ENCODE peak calls at places on chromosomes 2 and 18, in ten cellular contexts. One of them, this sample, is unnamed.

GRCh38 chr2:58866527-58866926 is 625.4 kb upstream of the FANCL start:
- DNase-seq in activated T-cell treated with anti-CD3 and anti-CD28 coated beads for 1 hour: no peak
- DNase-seq in central memory CD4-positive, alpha-beta T cell: no peak
- DNase-seq in GM13977: no peak
- DNase-seq in A172: no peak
- DNase-seq in astrocyte of the spinal cord: no peak
- DNase-seq in activated gamma-delta T cell treated with Interleukin-2 at 50 U/mL for 16 hours: no peak
- DNase-seq in lower lobe of right lung: no peak
- DNase-seq in prostate gland: no peak
- DNase-seq in NCI-H1417: no peak
- DNase-seq in this sample: no peak

GRCh38 chr2:60710707-60711106 is 45.4 kb upstream of the PAPOLG start:
- DNase-seq in central memory CD4-positive, alpha-beta T cell: no peak
- DNase-seq in GM13977: no peak
- DNase-seq in astrocyte of the spinal cord: no peak
- DNase-seq in A172: no peak
- DNase-seq in activated T-cell treated with anti-CD3 and anti-CD28 coated beads for 1 hour: no peak
- DNase-seq in lower lobe of right lung: no peak
- DNase-seq in activated gamma-delta T cell treated with Interleukin-2 at 50 U/mL for 16 hours: no peak
- DNase-seq in prostate gland: no peak
- DNase-seq in NCI-H1417: no peak
- DNase-seq in this sample: peak; percentile 32

GRCh38 chr18:78102135-78102534 is 852.5 kb downstream of the GALR1 start:
- DNase-seq in astrocyte of the spinal cord: no peak
- DNase-seq in A172: no peak
- DNase-seq in activated T-cell treated with anti-CD3 and anti-CD28 coated beads for 1 hour: no peak
- DNase-seq in activated gamma-delta T cell treated with Interleukin-2 at 50 U/mL for 16 hours: no peak
- DNase-seq in NCI-H1417: no peak
- DNase-seq in prostate gland: no peak
- DNase-seq in lower lobe of right lung: no peak
- DNase-seq in GM13977: no peak
- DNase-seq in central memory CD4-positive, alpha-beta T cell: no peak
- DNase-seq in this sample: no peak

GRCh38 chr2:130847776-130848517 is 11.2 kb downstream of the ARHGEF4 start:
- DNase-seq in A172: no peak
- DNase-seq in GM13977: no peak
- DNase-seq in central memory CD4-positive, alpha-beta T cell: no peak
- DNase-seq in activated T-cell treated with anti-CD3 and anti-CD28 coated beads for 1 hour: no peak
- DNase-seq in activated gamma-delta T cell treated with Interleukin-2 at 50 U/mL for 16 hours: no peak
- DNase-seq in astrocyte of the spinal cord: no peak
- DNase-seq in prostate gland: no peak
- DNase-seq in lower lobe of right lung: no peak
- DNase-seq in NCI-H1417: no peak
- DNase-seq in this sample: no peak

GRCh38 chr2:152558174-152559091 is 158.8 kb downstream of the PRPF40A start:
- DNase-seq in activated T-cell treated with anti-CD3 and anti-CD28 coated beads for 1 hour: no peak
- DNase-seq in GM13977: no peak
- DNase-seq in lower lobe of right lung: no peak
- DNase-seq in activated gamma-delta T cell treated with Interleukin-2 at 50 U/mL for 16 hours: no peak
- DNase-seq in A172: peak; percentile 64
- DNase-seq in astrocyte of the spinal cord: peak; percentile 95
- DNase-seq in NCI-H1417: no peak
- DNase-seq in central memory CD4-positive, alpha-beta T cell: no peak
- DNase-seq in prostate gland: no peak
- DNase-seq in this sample: no peak

GRCh38 chr2:437772-438393 is 150.0 kb upstream of the ALKAL2 start:
- DNase-seq in central memory CD4-positive, alpha-beta T cell: peak; percentile 84
- DNase-seq in GM13977: peak; percentile 77
- DNase-seq in activated gamma-delta T cell treated with Interleukin-2 at 50 U/mL for 16 hours: peak; percentile 74
- DNase-seq in astrocyte of the spinal cord: no peak
- DNase-seq in prostate gland: no peak
- DNase-seq in NCI-H1417: peak; percentile 62
- DNase-seq in A172: no peak
- DNase-seq in activated T-cell treated with anti-CD3 and anti-CD28 coated beads for 1 hour: peak; percentile 40
- DNase-seq in lower lobe of right lung: no peak
- DNase-seq in this sample: peak; percentile 40

GRCh38 chr2:95063401-95063958 is 38.0 kb downstream of the MAL start:
- DNase-seq in A172: no peak
- DNase-seq in GM13977: no peak
- DNase-seq in astrocyte of the spinal cord: no peak
- DNase-seq in NCI-H1417: no peak
- DNase-seq in lower lobe of right lung: no peak
- DNase-seq in prostate gland: no peak
- DNase-seq in central memory CD4-positive, alpha-beta T cell: no peak
- DNase-seq in activated gamma-delta T cell treated with Interleukin-2 at 50 U/mL for 16 hours: no peak
- DNase-seq in activated T-cell treated with anti-CD3 and anti-CD28 coated beads for 1 hour: no peak
- DNase-seq in this sample: no peak

GRCh38 chr18:59021500-59021899 is 118.2 kb upstream of the SEC11C start:
- DNase-seq in A172: no peak
- DNase-seq in NCI-H1417: no peak
- DNase-seq in astrocyte of the spinal cord: no peak
- DNase-seq in central memory CD4-positive, alpha-beta T cell: no peak
- DNase-seq in lower lobe of right lung: no peak
- DNase-seq in prostate gland: no peak
- DNase-seq in GM13977: no peak
- DNase-seq in activated T-cell treated with anti-CD3 and anti-CD28 coated beads for 1 hour: no peak
- DNase-seq in activated gamma-delta T cell treated with Interleukin-2 at 50 U/mL for 16 hours: no peak
- DNase-seq in this sample: no peak

GRCh38 chr2:28608829-28609400 is 113.1 kb downstream of the PLB1 start:
- DNase-seq in prostate gland: no peak
- DNase-seq in activated T-cell treated with anti-CD3 and anti-CD28 coated beads for 1 hour: no peak
- DNase-seq in activated gamma-delta T cell treated with Interleukin-2 at 50 U/mL for 16 hours: no peak
- DNase-seq in lower lobe of right lung: no peak
- DNase-seq in NCI-H1417: no peak
- DNase-seq in A172: no peak
- DNase-seq in central memory CD4-positive, alpha-beta T cell: no peak
- DNase-seq in astrocyte of the spinal cord: no peak
- DNase-seq in GM13977: no peak
- DNase-seq in this sample: no peak

GRCh38 chr2:168212167-168212566 is 35.2 kb downstream of the STK39 start:
- DNase-seq in GM13977: no peak
- DNase-seq in NCI-H1417: no peak
- DNase-seq in lower lobe of right lung: no peak
- DNase-seq in prostate gland: no peak
- DNase-seq in activated gamma-delta T cell treated with Interleukin-2 at 50 U/mL for 16 hours: no peak
- DNase-seq in central memory CD4-positive, alpha-beta T cell: no peak
- DNase-seq in astrocyte of the spinal cord: no peak
- DNase-seq in A172: no peak
- DNase-seq in activated T-cell treated with anti-CD3 and anti-CD28 coated beads for 1 hour: no peak
- DNase-seq in this sample: no peak

GRCh38 chr2:241540766-241541561 is 17.6 kb upstream of the BOK start:
- DNase-seq in A172: no peak
- DNase-seq in astrocyte of the spinal cord: peak; percentile 41
- DNase-seq in activated T-cell treated with anti-CD3 and anti-CD28 coated beads for 1 hour: peak; percentile 43
- DNase-seq in central memory CD4-positive, alpha-beta T cell: peak; percentile 43
- DNase-seq in lower lobe of right lung: peak; percentile 80
- DNase-seq in GM13977: peak; percentile 92
- DNase-seq in prostate gland: peak; percentile 59
- DNase-seq in activated gamma-delta T cell treated with Interleukin-2 at 50 U/mL for 16 hours: peak; percentile 47
- DNase-seq in NCI-H1417: peak; percentile 55
- DNase-seq in this sample: peak; percentile 66

GRCh38 chr2:150690261-150690660 is 202.8 kb upstream of the RND3 start:
- DNase-seq in activated T-cell treated with anti-CD3 and anti-CD28 coated beads for 1 hour: no peak
- DNase-seq in lower lobe of right lung: no peak
- DNase-seq in central memory CD4-positive, alpha-beta T cell: no peak
- DNase-seq in astrocyte of the spinal cord: no peak
- DNase-seq in NCI-H1417: no peak
- DNase-seq in prostate gland: no peak
- DNase-seq in GM13977: no peak
- DNase-seq in activated gamma-delta T cell treated with Interleukin-2 at 50 U/mL for 16 hours: no peak
- DNase-seq in A172: no peak
- DNase-seq in this sample: no peak

GRCh38 chr2:208036357-208036756 is 11.0 kb upstream of the PLEKHM3 start:
- DNase-seq in astrocyte of the spinal cord: no peak
- DNase-seq in activated gamma-delta T cell treated with Interleukin-2 at 50 U/mL for 16 hours: no peak
- DNase-seq in GM13977: no peak
- DNase-seq in A172: no peak
- DNase-seq in activated T-cell treated with anti-CD3 and anti-CD28 coated beads for 1 hour: no peak
- DNase-seq in NCI-H1417: no peak
- DNase-seq in central memory CD4-positive, alpha-beta T cell: no peak
- DNase-seq in prostate gland: no peak
- DNase-seq in lower lobe of right lung: no peak
- DNase-seq in this sample: no peak

GRCh38 chr2:149586063-149586462 is 1.5 kb downstream of the MMADHC start:
- DNase-seq in A172: no peak
- DNase-seq in activated T-cell treated with anti-CD3 and anti-CD28 coated beads for 1 hour: no peak
- DNase-seq in astrocyte of the spinal cord: no peak
- DNase-seq in activated gamma-delta T cell treated with Interleukin-2 at 50 U/mL for 16 hours: no peak
- DNase-seq in GM13977: no peak
- DNase-seq in lower lobe of right lung: no peak
- DNase-seq in NCI-H1417: no peak
- DNase-seq in prostate gland: no peak
- DNase-seq in central memory CD4-positive, alpha-beta T cell: no peak
- DNase-seq in this sample: no peak

GRCh38 chr2:75431757-75432156 is 129.0 kb downstream of the EVA1A start:
- DNase-seq in activated gamma-delta T cell treated with Interleukin-2 at 50 U/mL for 16 hours: no peak
- DNase-seq in astrocyte of the spinal cord: no peak
- DNase-seq in GM13977: peak; percentile 6
- DNase-seq in NCI-H1417: no peak
- DNase-seq in A172: no peak
- DNase-seq in lower lobe of right lung: no peak
- DNase-seq in activated T-cell treated with anti-CD3 and anti-CD28 coated beads for 1 hour: no peak
- DNase-seq in central memory CD4-positive, alpha-beta T cell: no peak
- DNase-seq in prostate gland: no peak
- DNase-seq in this sample: no peak

GRCh38 chr2:117835990-117836760 is 21.7 kb downstream of the DDX18 start:
- DNase-seq in A172: no peak
- DNase-seq in central memory CD4-positive, alpha-beta T cell: peak; percentile 36
- DNase-seq in prostate gland: peak; percentile 71
- DNase-seq in astrocyte of the spinal cord: peak; percentile 82
- DNase-seq in activated T-cell treated with anti-CD3 and anti-CD28 coated beads for 1 hour: peak; percentile 40
- DNase-seq in NCI-H1417: no peak
- DNase-seq in GM13977: peak; percentile 79
- DNase-seq in activated gamma-delta T cell treated with Interleukin-2 at 50 U/mL for 16 hours: peak; percentile 44
- DNase-seq in lower lobe of right lung: peak; percentile 87
- DNase-seq in this sample: peak; percentile 79

GRCh38 chr2:45928946-45929345 is 277.5 kb downstream of the PRKCE start:
- DNase-seq in A172: no peak
- DNase-seq in activated T-cell treated with anti-CD3 and anti-CD28 coated beads for 1 hour: no peak
- DNase-seq in lower lobe of right lung: no peak
- DNase-seq in central memory CD4-positive, alpha-beta T cell: no peak
- DNase-seq in GM13977: no peak
- DNase-seq in astrocyte of the spinal cord: no peak
- DNase-seq in prostate gland: no peak
- DNase-seq in NCI-H1417: no peak
- DNase-seq in activated gamma-delta T cell treated with Interleukin-2 at 50 U/mL for 16 hours: no peak
- DNase-seq in this sample: no peak

GRCh38 chr2:77284353-77284752 is 237.8 kb downstream of the LRRTM4 start:
- DNase-seq in lower lobe of right lung: no peak
- DNase-seq in GM13977: no peak
- DNase-seq in NCI-H1417: no peak
- DNase-seq in prostate gland: no peak
- DNase-seq in central memory CD4-positive, alpha-beta T cell: no peak
- DNase-seq in astrocyte of the spinal cord: no peak
- DNase-seq in activated gamma-delta T cell treated with Interleukin-2 at 50 U/mL for 16 hours: no peak
- DNase-seq in activated T-cell treated with anti-CD3 and anti-CD28 coated beads for 1 hour: no peak
- DNase-seq in A172: no peak
- DNase-seq in this sample: no peak

GRCh38 chr2:237482485-237482884 is 4.6 kb upstream of the MLPH start:
- DNase-seq in activated gamma-delta T cell treated with Interleukin-2 at 50 U/mL for 16 hours: no peak
- DNase-seq in astrocyte of the spinal cord: peak; percentile 26
- DNase-seq in activated T-cell treated with anti-CD3 and anti-CD28 coated beads for 1 hour: no peak
- DNase-seq in GM13977: no peak
- DNase-seq in central memory CD4-positive, alpha-beta T cell: no peak
- DNase-seq in A172: peak; percentile 62
- DNase-seq in NCI-H1417: peak; percentile 50
- DNase-seq in lower lobe of right lung: peak; percentile 94
- DNase-seq in prostate gland: peak; percentile 94
- DNase-seq in this sample: peak; percentile 93

GRCh38 chr18:32057624-32058165 is 34.0 kb upstream of the RNF138 start:
- DNase-seq in activated T-cell treated with anti-CD3 and anti-CD28 coated beads for 1 hour: no peak
- DNase-seq in astrocyte of the spinal cord: no peak
- DNase-seq in GM13977: no peak
- DNase-seq in prostate gland: no peak
- DNase-seq in central memory CD4-positive, alpha-beta T cell: no peak
- DNase-seq in activated gamma-delta T cell treated with Interleukin-2 at 50 U/mL for 16 hours: no peak
- DNase-seq in lower lobe of right lung: no peak
- DNase-seq in A172: no peak
- DNase-seq in NCI-H1417: no peak
- DNase-seq in this sample: no peak

GRCh38 chr2:148541792-148542191 is 102.8 kb upstream of the EPC2 start:
- DNase-seq in central memory CD4-positive, alpha-beta T cell: no peak
- DNase-seq in GM13977: no peak
- DNase-seq in astrocyte of the spinal cord: no peak
- DNase-seq in activated gamma-delta T cell treated with Interleukin-2 at 50 U/mL for 16 hours: no peak
- DNase-seq in A172: no peak
- DNase-seq in lower lobe of right lung: no peak
- DNase-seq in activated T-cell treated with anti-CD3 and anti-CD28 coated beads for 1 hour: no peak
- DNase-seq in NCI-H1417: no peak
- DNase-seq in prostate gland: no peak
- DNase-seq in this sample: no peak

GRCh38 chr2:190916829-190917228 is 36.2 kb downstream of the GLS start:
- DNase-seq in lower lobe of right lung: no peak
- DNase-seq in prostate gland: no peak
- DNase-seq in activated gamma-delta T cell treated with Interleukin-2 at 50 U/mL for 16 hours: no peak
- DNase-seq in activated T-cell treated with anti-CD3 and anti-CD28 coated beads for 1 hour: no peak
- DNase-seq in A172: no peak
- DNase-seq in NCI-H1417: no peak
- DNase-seq in central memory CD4-positive, alpha-beta T cell: no peak
- DNase-seq in GM13977: no peak
- DNase-seq in astrocyte of the spinal cord: no peak
- DNase-seq in this sample: no peak

GRCh38 chr2:211149731-211150130 is 593.3 kb downstream of the CPS1 start:
- DNase-seq in A172: no peak
- DNase-seq in NCI-H1417: no peak
- DNase-seq in prostate gland: no peak
- DNase-seq in GM13977: no peak
- DNase-seq in activated T-cell treated with anti-CD3 and anti-CD28 coated beads for 1 hour: no peak
- DNase-seq in activated gamma-delta T cell treated with Interleukin-2 at 50 U/mL for 16 hours: no peak
- DNase-seq in lower lobe of right lung: no peak
- DNase-seq in astrocyte of the spinal cord: no peak
- DNase-seq in central memory CD4-positive, alpha-beta T cell: no peak
- DNase-seq in this sample: no peak

GRCh38 chr2:27245620-27246019 is 17.2 kb downstream of the SLC30A3 start:
- DNase-seq in A172: no peak
- DNase-seq in astrocyte of the spinal cord: no peak
- DNase-seq in prostate gland: no peak
- DNase-seq in activated T-cell treated with anti-CD3 and anti-CD28 coated beads for 1 hour: no peak
- DNase-seq in activated gamma-delta T cell treated with Interleukin-2 at 50 U/mL for 16 hours: no peak
- DNase-seq in lower lobe of right lung: no peak
- DNase-seq in central memory CD4-positive, alpha-beta T cell: no peak
- DNase-seq in GM13977: no peak
- DNase-seq in NCI-H1417: no peak
- DNase-seq in this sample: no peak

GRCh38 chr18:63534615-63535014 is 7.6 kb upstream of the SERPINB12 start:
- DNase-seq in prostate gland: no peak
- DNase-seq in GM13977: no peak
- DNase-seq in lower lobe of right lung: no peak
- DNase-seq in astrocyte of the spinal cord: no peak
- DNase-seq in NCI-H1417: no peak
- DNase-seq in A172: no peak
- DNase-seq in central memory CD4-positive, alpha-beta T cell: no peak
- DNase-seq in activated T-cell treated with anti-CD3 and anti-CD28 coated beads for 1 hour: no peak
- DNase-seq in activated gamma-delta T cell treated with Interleukin-2 at 50 U/mL for 16 hours: no peak
- DNase-seq in this sample: no peak

GRCh38 chr2:100865819-100866462 is 46.0 kb downstream of the NPAS2 start:
- DNase-seq in activated gamma-delta T cell treated with Interleukin-2 at 50 U/mL for 16 hours: no peak
- DNase-seq in lower lobe of right lung: no peak
- DNase-seq in NCI-H1417: no peak
- DNase-seq in prostate gland: no peak
- DNase-seq in activated T-cell treated with anti-CD3 and anti-CD28 coated beads for 1 hour: no peak
- DNase-seq in A172: peak; percentile 66
- DNase-seq in central memory CD4-positive, alpha-beta T cell: no peak
- DNase-seq in astrocyte of the spinal cord: peak; percentile 45
- DNase-seq in GM13977: no peak
- DNase-seq in this sample: no peak

GRCh38 chr2:220466251-220466691 is 838.8 kb downstream of the SLC4A3 start:
- DNase-seq in central memory CD4-positive, alpha-beta T cell: no peak
- DNase-seq in lower lobe of right lung: no peak
- DNase-seq in prostate gland: no peak
- DNase-seq in GM13977: no peak
- DNase-seq in activated T-cell treated with anti-CD3 and anti-CD28 coated beads for 1 hour: no peak
- DNase-seq in activated gamma-delta T cell treated with Interleukin-2 at 50 U/mL for 16 hours: no peak
- DNase-seq in astrocyte of the spinal cord: peak; percentile 58
- DNase-seq in A172: no peak
- DNase-seq in NCI-H1417: no peak
- DNase-seq in this sample: no peak

GRCh38 chr2:17822452-17823117 is 6.3 kb downstream of the MSGN1 start:
- DNase-seq in activated T-cell treated with anti-CD3 and anti-CD28 coated beads for 1 hour: no peak
- DNase-seq in GM13977: no peak
- DNase-seq in lower lobe of right lung: no peak
- DNase-seq in NCI-H1417: no peak
- DNase-seq in A172: no peak
- DNase-seq in prostate gland: no peak
- DNase-seq in activated gamma-delta T cell treated with Interleukin-2 at 50 U/mL for 16 hours: no peak
- DNase-seq in central memory CD4-positive, alpha-beta T cell: no peak
- DNase-seq in astrocyte of the spinal cord: no peak
- DNase-seq in this sample: no peak